ENCODE peak calls at places on chromosomes 4 and X, in seven cellular contexts. Z is pancreas; X is brain microvascular endothelial cell; K is dorsolateral prefrontal cortex; F is RWPE1; H is left lung; E is CD8-positive, alpha-beta T cell. W is an unnamed sample.

GRCh38 chr4:38233727-38234478 is 273.7 kb downstream of the PTTG2 start:
- DNase-seq in Z (no peak), X (no peak), K (no peak), F (no peak), H (no peak), E (no peak), W (no peak)

GRCh38 chr4:102601586-102602227 is 100.5 kb downstream of the NFKB1 start:
- DNase-seq in Z (no peak), X (no peak), K (no peak), F (no peak), H (no peak), E (no peak), W (no peak)

GRCh38 chrX:106791495-106791894 is 11.0 kb upstream of the TBC1D8B start:
- DNase-seq in Z (no peak), X (no peak), K (no peak), F (no peak), H (no peak), E (no peak), W (no peak)

GRCh38 chr4:102604222-102604940 is 103.2 kb downstream of the NFKB1 start:
- DNase-seq in Z (no peak), X (no peak), K (no peak), F (no peak), H (no peak), E (no peak), W (no peak)

GRCh38 chr4:17155486-17155885 is 257.0 kb upstream of the LDB2 start:
- DNase-seq in Z (no peak), X (no peak), K (no peak), F (no peak), H (no peak), E (no peak), W (no peak)

GRCh38 chr4:11545651-11546050 is 117.0 kb upstream of the HS3ST1 start:
- DNase-seq in Z (no peak), X (no peak), K (no peak), F (no peak), H (no peak), E (no peak), W (no peak)

GRCh38 chr4:5164221-5164912 is 113.1 kb downstream of the STK32B start:
- DNase-seq in Z (no peak), X (no peak), K (no peak), F (no peak), H (no peak), E (no peak), W (no peak)

GRCh38 chr4:1407657-1408333 is 1.6 kb upstream of the NKX1-1 start:
- DNase-seq in Z (no peak), X (no peak), K (no peak), F (no peak), H (peak), E (no peak), W (no peak)

GRCh38 chrX:54961750-54962149 is 32.2 kb downstream of the PFKFB1 start:
- DNase-seq in Z (no peak), X (no peak), K (no peak), F (no peak), H (no peak), E (no peak), W (no peak)

GRCh38 chrX:40091691-40092421 is 5.9 kb downstream of the BCOR start:
- DNase-seq in Z (no peak), X (no peak), K (no peak), F (no peak), H (no peak), E (no peak), W (no peak)

GRCh38 chrX:101097546-101098453 is at the start of gene CENPI:
- DNase-seq in Z (peak), X (peak), K (peak), F (peak), H (peak), E (peak), W (peak)

GRCh38 chr4:159232465-159233106 is 129.7 kb downstream of the RAPGEF2 start:
- DNase-seq in Z (no peak), X (no peak), K (no peak), F (no peak), H (no peak), E (no peak), W (no peak)

GRCh38 chrX:320126-320783 is 1.7 kb upstream of the GTPBP6 start:
- DNase-seq in Z (peak), X (no peak), K (peak), F (no peak), H (peak), E (no peak), W (no peak)

GRCh38 chr4:25370242-25370641 is 6.8 kb upstream of the ANAPC4 start:
- DNase-seq in Z (no peak), X (no peak), K (no peak), F (no peak), H (no peak), E (no peak), W (no peak)

GRCh38 chr4:102564399-102564921 is 63.3 kb downstream of the NFKB1 start:
- DNase-seq in Z (no peak), X (peak), K (no peak), F (peak), H (no peak), E (peak), W (no peak)

GRCh38 chr4:39256436-39256835 is 74.1 kb downstream of the WDR19 start:
- DNase-seq in Z (no peak), X (peak), K (no peak), F (no peak), H (no peak), E (no peak), W (no peak)

GRCh38 chr4:18012115-18012806 is 9.3 kb downstream of the LCORL start:
- DNase-seq in Z (no peak), X (no peak), K (no peak), F (no peak), H (no peak), E (no peak), W (no peak)

GRCh38 chr4:6763330-6763851 is 19.1 kb upstream of the KIAA0232 start:
- DNase-seq in Z (no peak), X (no peak), K (no peak), F (peak), H (no peak), E (no peak), W (no peak)

GRCh38 chrX:153492543-153492942 is 2.2 kb upstream of the BGN start:
- DNase-seq in Z (no peak), X (no peak), K (no peak), F (no peak), H (no peak), E (no peak), W (no peak)

GRCh38 chr4:99735822-99736221 is 78.2 kb upstream of the C4orf54 start:
- DNase-seq in Z (no peak), X (no peak), K (no peak), F (no peak), H (no peak), E (no peak), W (no peak)

GRCh38 chr4:5683566-5683965 is 24.8 kb downstream of the EVC2 start:
- DNase-seq in Z (no peak), X (no peak), K (no peak), F (no peak), H (no peak), E (no peak), W (no peak)

GRCh38 chr4:113438596-113438995 is 322.9 kb downstream of the CAMK2D start:
- DNase-seq in Z (no peak), X (no peak), K (no peak), F (no peak), H (no peak), E (no peak), W (no peak)

GRCh38 chrX:54785901-54786300 is 12.2 kb downstream of the ITIH6 start:
- DNase-seq in Z (no peak), X (no peak), K (no peak), F (no peak), H (no peak), E (no peak), W (no peak)

GRCh38 chr4:7518871-7519637 is 84.3 kb upstream of the PSAPL1 start:
- DNase-seq in Z (peak), X (no peak), K (no peak), F (no peak), H (no peak), E (no peak), W (no peak)

GRCh38 chr4:931194-931959 is 739 bp downstream of the GAK start:
- DNase-seq in Z (peak), X (peak), K (no peak), F (peak), H (no peak), E (peak), W (no peak)

GRCh38 chr4:2040391-2041233 is 18.5 kb upstream of the NAT8L start:
- DNase-seq in Z (peak), X (no peak), K (no peak), F (no peak), H (peak), E (no peak), W (no peak)

GRCh38 chrX:152733261-152733975 is at the start of the genes CSAG1 and MAGEA12:
- DNase-seq in Z (no peak), X (no peak), K (no peak), F (no peak), H (no peak), E (no peak), W (no peak)

GRCh38 chr4:113666386-113667114 is 95.0 kb downstream of the CAMK2D start:
- DNase-seq in Z (no peak), X (no peak), K (no peak), F (no peak), H (peak), E (no peak), W (no peak)

GRCh38 chr4:153246446-153247115 is 42.3 kb downstream of the TRIM2 start:
- DNase-seq in Z (no peak), X (no peak), K (no peak), F (no peak), H (no peak), E (no peak), W (no peak)

GRCh38 chrX:130139474-130140201 is 26.0 kb downstream of the AIFM1 start:
- DNase-seq in Z (no peak), X (no peak), K (no peak), F (no peak), H (no peak), E (no peak), W (no peak)

GRCh38 chr4:3649491-3649890 is 116.7 kb upstream of the ADRA2C start:
- DNase-seq in Z (no peak), X (no peak), K (no peak), F (no peak), H (peak), E (no peak), W (no peak)

GRCh38 chrX:29044802-29045201 is 457.6 kb downstream of the IL1RAPL1 start:
- DNase-seq in Z (no peak), X (no peak), K (no peak), F (no peak), H (no peak), E (no peak), W (no peak)

GRCh38 chr4:143554728-143555597 is 41.5 kb downstream of the SMARCA5 start:
- DNase-seq in Z (no peak), X (no peak), K (no peak), F (no peak), H (no peak), E (no peak), W (no peak)

GRCh38 chr4:3410401-3411135 is 31.2 kb upstream of the HGFAC start:
- DNase-seq in Z (no peak), X (no peak), K (peak), F (no peak), H (no peak), E (no peak), W (no peak)

GRCh38 chrX:53084043-53084570 is 1.9 kb downstream of the TSPYL2 start:
- DNase-seq in Z (no peak), X (no peak), K (no peak), F (no peak), H (no peak), E (no peak), W (no peak)

GRCh38 chr4:73676881-73677323 is 56.7 kb upstream of the RASSF6 start:
- DNase-seq in Z (no peak), X (no peak), K (no peak), F (peak), H (no peak), E (no peak), W (no peak)

GRCh38 chr4:82293304-82293703 is 80.5 kb downstream of the HNRNPD start:
- DNase-seq in Z (no peak), X (no peak), K (no peak), F (no peak), H (no peak), E (no peak), W (no peak)

GRCh38 chr4:109690690-109691410 is 12.4 kb downstream of the CASP6 start:
- DNase-seq in Z (no peak), X (no peak), K (no peak), F (no peak), H (no peak), E (no peak), W (no peak)

GRCh38 chr4:162852642-162853041 is 314.0 kb downstream of the NAF1 start:
- DNase-seq in Z (no peak), X (no peak), K (no peak), F (no peak), H (no peak), E (no peak), W (no peak)
- TF ChIP-seq CTCF in Z (no peak), X (no peak), K (no peak), F (no peak), H (no peak), E (no peak), W (no peak)

DNA sequence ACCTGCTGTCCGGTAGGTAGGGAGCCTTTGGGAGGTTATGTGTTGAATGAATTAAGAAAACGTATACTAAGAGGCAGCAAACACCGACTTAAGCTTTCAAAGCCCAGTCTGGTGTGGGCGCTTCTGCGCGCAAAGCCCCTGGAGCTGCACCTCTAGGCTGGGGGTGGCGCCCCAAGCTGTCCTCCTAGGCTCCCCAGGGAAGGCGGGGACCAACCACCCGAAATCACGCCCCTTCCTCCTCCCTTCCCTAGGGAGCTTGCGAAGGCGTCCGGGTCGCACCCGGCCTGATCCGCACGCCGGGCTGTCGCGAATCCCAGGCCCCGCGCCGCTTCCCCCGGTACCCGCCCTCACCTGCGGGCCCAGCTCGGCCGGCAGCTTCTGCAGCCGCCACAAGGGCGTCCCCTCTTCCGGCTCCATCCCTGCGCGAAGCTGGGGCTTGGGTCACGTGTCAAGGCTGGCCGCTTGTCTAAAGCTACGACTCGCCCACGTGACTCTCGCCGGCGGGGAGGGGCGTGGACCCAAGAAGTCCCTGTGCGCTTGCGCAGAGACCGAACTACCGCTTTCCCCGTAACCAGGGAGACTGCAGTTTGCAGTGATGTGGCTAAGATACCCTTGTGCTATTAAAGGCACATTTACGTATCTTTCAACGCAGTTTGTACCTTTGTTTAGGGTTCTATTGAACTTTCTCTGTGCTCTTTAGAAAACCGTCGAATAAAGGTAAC is at the start of gene COMMD8:
- DNase-seq in Z (peak), X (peak), K (peak), F (peak), H (peak), E (peak), W (peak)
- TF ChIP-seq CTCF in Z (peak), X (peak), K (peak), F (peak), H (no peak), E (no peak), W (peak)

DNA sequence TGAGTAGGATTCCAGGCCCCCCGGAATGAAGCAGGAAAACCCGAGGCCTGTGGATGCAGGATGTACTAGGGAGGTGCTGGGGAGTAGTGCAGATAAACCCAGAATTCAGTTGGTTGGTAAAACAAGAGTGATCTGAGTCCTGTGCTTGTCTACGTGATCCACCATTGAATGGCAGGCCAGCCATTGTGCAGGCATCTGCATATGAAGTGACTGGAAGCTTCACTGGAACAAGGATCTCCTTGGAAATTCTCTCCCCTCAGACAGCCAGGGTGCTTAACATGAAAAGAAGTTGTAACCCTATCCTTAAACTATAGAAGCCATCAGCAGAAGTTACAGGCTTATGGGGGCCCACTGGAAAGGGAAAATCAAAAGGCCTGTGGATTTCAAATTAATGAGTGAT is 656 bp upstream of the GSPT2 start:
- DNase-seq in Z (no peak), X (no peak), K (no peak), F (no peak), H (no peak), E (no peak), W (no peak)
- TF ChIP-seq CTCF in Z (no peak), X (no peak), K (no peak), F (no peak), H (no peak), E (no peak), W (no peak)

DNA sequence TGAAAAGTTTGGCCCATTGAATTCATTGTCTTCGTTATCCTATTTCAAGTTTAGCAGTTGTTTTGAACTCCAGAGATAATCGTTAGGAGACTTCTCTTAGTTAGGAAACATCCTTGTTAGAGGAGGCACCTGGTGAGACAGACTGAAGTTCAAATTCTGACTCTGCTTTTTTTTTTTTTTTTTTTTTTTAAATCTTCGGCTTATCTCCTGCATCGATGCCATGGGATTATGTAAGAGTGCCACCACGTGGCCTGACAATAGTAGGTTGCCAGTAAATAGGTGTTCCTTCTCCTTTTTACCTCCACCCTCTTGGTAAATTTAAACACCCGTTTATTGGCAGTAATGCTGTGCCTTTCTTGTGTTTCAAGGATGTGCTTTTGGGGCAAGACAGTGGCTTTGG is 149.3 kb downstream of the SOWAHB start:
- DNase-seq in Z (peak), X (peak), K (no peak), F (no peak), H (no peak), E (no peak), W (no peak)
- TF ChIP-seq CTCF in Z (peak), X (peak), K (no peak), F (peak), H (no peak), E (no peak), W (no peak)

GRCh38 chr4:142407569-142407968 is 438.5 kb downstream of the INPP4B start:
- DNase-seq in Z (no peak), X (no peak), K (no peak), F (peak), H (no peak), E (no peak), W (no peak)

GRCh38 chr4:142405021-142405991 is 440.8 kb downstream of the INPP4B start:
- DNase-seq in Z (no peak), X (peak), K (no peak), F (peak), H (no peak), E (peak), W (peak)

GRCh38 chr4:142406917-142407501 is 439.1 kb downstream of the INPP4B start:
- DNase-seq in Z (no peak), X (no peak), K (no peak), F (no peak), H (no peak), E (no peak), W (no peak)

GRCh38 chr4:142406051-142406549 is 440.0 kb downstream of the INPP4B start:
- DNase-seq in Z (no peak), X (no peak), K (no peak), F (peak), H (no peak), E (no peak), W (no peak)

GRCh38 chr4:142408003-142408441 is 438.1 kb downstream of the INPP4B start:
- DNase-seq in Z (no peak), X (peak), K (no peak), F (peak), H (no peak), E (no peak), W (no peak)
- TF ChIP-seq CTCF in Z (no peak), X (no peak), K (no peak), F (no peak), H (no peak), E (no peak), W (no peak)

GRCh38 chrX:136336623-136337022 is 35.9 kb downstream of the ADGRG4 start:
- DNase-seq in Z (no peak), X (no peak), K (no peak), F (no peak), H (no peak), E (no peak), W (no peak)
- TF ChIP-seq CTCF in Z (peak), X (no peak), K (no peak), F (peak), H (peak), E (no peak), W (peak)

W was measured in AG09319.